ENCODE peak calls at places on chromosomes 13 and 19, in four cellular contexts. One of them, this sample, is unnamed.
A peak's percentile ranks its signal among the peaks of the same experiment; 100 is the strongest.

GRCh38 chr13:98997738-98998641 is 20.1 kb upstream of the DOCK9 start:
- DNase-seq in fibroblast of lung: no peak
- DNase-seq in neural progenitor cell: no peak
- DNase-seq in IMR-90: no peak
- DNase-seq in this sample: no peak

GRCh38 chr13:30021611-30022010 is 171.2 kb upstream of the UBL3 start:
- DNase-seq in neural progenitor cell: no peak
- DNase-seq in IMR-90: peak; percentile 37
- DNase-seq in fibroblast of lung: no peak
- DNase-seq in this sample: no peak

GRCh38 chr13:35866801-35867200 is 264.4 kb downstream of the DCLK1 start:
- DNase-seq in fibroblast of lung: peak; percentile 9
- DNase-seq in neural progenitor cell: no peak
- DNase-seq in IMR-90: no peak
- DNase-seq in this sample: no peak

GRCh38 chr13:77697208-77698103 is at the start of gene SLAIN1:
- DNase-seq in neural progenitor cell: peak; percentile 95
- DNase-seq in IMR-90: peak; percentile 5
- DNase-seq in fibroblast of lung: peak; percentile 38
- DNase-seq in this sample: peak; percentile 87

GRCh38 chr19:47514151-47514868 is 553 bp downstream of the NAPA start:
- DNase-seq in neural progenitor cell: peak; percentile 35
- DNase-seq in fibroblast of lung: no peak
- DNase-seq in IMR-90: no peak
- DNase-seq in this sample: peak; percentile 44

GRCh38 chr19:7456964-7457541 is 31.8 kb downstream of the PEX11G start:
- DNase-seq in fibroblast of lung: no peak
- DNase-seq in neural progenitor cell: no peak
- DNase-seq in IMR-90: no peak
- DNase-seq in this sample: no peak

GRCh38 chr13:40275636-40276035 is 390.8 kb downstream of the FOXO1 start:
- DNase-seq in fibroblast of lung: peak; percentile 28
- DNase-seq in IMR-90: no peak
- DNase-seq in neural progenitor cell: no peak
- DNase-seq in this sample: no peak

GRCh38 chr19:38130399-38130798 is 93.6 kb downstream of the DPF1 start:
- DNase-seq in neural progenitor cell: no peak
- DNase-seq in fibroblast of lung: no peak
- DNase-seq in IMR-90: no peak
- DNase-seq in this sample: no peak

GRCh38 chr19:46697142-46697960 is 19.6 kb downstream of the PRKD2 start:
- DNase-seq in fibroblast of lung: peak; percentile 71
- DNase-seq in neural progenitor cell: peak; percentile 97
- DNase-seq in IMR-90: peak; percentile 49
- DNase-seq in this sample: peak; percentile 88

GRCh38 chr13:39149896-39150295 is 111.6 kb downstream of the NHLRC3 start:
- DNase-seq in fibroblast of lung: no peak
- DNase-seq in IMR-90: no peak
- DNase-seq in neural progenitor cell: no peak
- DNase-seq in this sample: no peak

GRCh38 chr13:24071423-24072075 is 89.0 kb upstream of the SPATA13 start:
- DNase-seq in fibroblast of lung: peak; percentile 63
- DNase-seq in IMR-90: peak; percentile 48
- DNase-seq in neural progenitor cell: no peak
- DNase-seq in this sample: no peak

GRCh38 chr13:73894995-73895571 is 239.1 kb downstream of the KLF12 start:
- DNase-seq in fibroblast of lung: no peak
- DNase-seq in neural progenitor cell: no peak
- DNase-seq in IMR-90: no peak
- DNase-seq in this sample: no peak

GRCh38 chr13:113105032-113105993 is at the start of gene F7:
- DNase-seq in neural progenitor cell: no peak
- DNase-seq in IMR-90: peak; percentile 45
- DNase-seq in fibroblast of lung: no peak
- DNase-seq in this sample: peak; percentile 88

GRCh38 chr13:30143671-30144400 is 163.5 kb downstream of the KATNAL1 start:
- DNase-seq in neural progenitor cell: no peak
- DNase-seq in fibroblast of lung: peak; percentile 77
- DNase-seq in IMR-90: peak; percentile 81
- DNase-seq in this sample: peak; percentile 21

GRCh38 chr19:47539747-47540311 is 25.0 kb upstream of the NAPA start:
- DNase-seq in fibroblast of lung: no peak
- DNase-seq in neural progenitor cell: no peak
- DNase-seq in IMR-90: no peak
- DNase-seq in this sample: no peak

GRCh38 chr13:112248909-112249592 is 127.1 kb upstream of the SPACA7 start:
- DNase-seq in neural progenitor cell: no peak
- DNase-seq in IMR-90: no peak
- DNase-seq in fibroblast of lung: no peak
- DNase-seq in this sample: no peak

GRCh38 chr19:13034636-13035035 is 39.4 kb downstream of the NFIX start:
- DNase-seq in fibroblast of lung: no peak
- DNase-seq in neural progenitor cell: no peak
- DNase-seq in IMR-90: no peak
- DNase-seq in this sample: no peak

GRCh38 chr19:58548859-58549663 is 5.2 kb downstream of the TRIM28 start:
- DNase-seq in neural progenitor cell: no peak
- DNase-seq in IMR-90: no peak
- DNase-seq in fibroblast of lung: no peak
- DNase-seq in this sample: no peak

GRCh38 chr19:3862826-3863500 is 5.9 kb downstream of the ZFR2 start:
- DNase-seq in fibroblast of lung: no peak
- DNase-seq in IMR-90: no peak
- DNase-seq in neural progenitor cell: no peak
- DNase-seq in this sample: no peak

GRCh38 chr13:109795021-109795420 is 8.6 kb upstream of the IRS2 start:
- DNase-seq in IMR-90: no peak
- DNase-seq in fibroblast of lung: no peak
- DNase-seq in neural progenitor cell: no peak
- DNase-seq in this sample: no peak

GRCh38 chr13:98488736-98489135 is 88.2 kb downstream of the STK24 start:
- DNase-seq in neural progenitor cell: no peak
- DNase-seq in IMR-90: no peak
- DNase-seq in fibroblast of lung: no peak
- DNase-seq in this sample: no peak

GRCh38 chr13:101326710-101327109 is 89.6 kb downstream of the NALCN start:
- DNase-seq in IMR-90: no peak
- DNase-seq in neural progenitor cell: no peak
- DNase-seq in fibroblast of lung: no peak
- DNase-seq in this sample: no peak

GRCh38 chr19:16594681-16595091 is 22.5 kb upstream of the SLC35E1 start:
- DNase-seq in IMR-90: no peak
- DNase-seq in neural progenitor cell: no peak
- DNase-seq in fibroblast of lung: no peak
- DNase-seq in this sample: no peak

GRCh38 chr19:19594371-19594770 is 24.1 kb downstream of the PBX4 start:
- DNase-seq in fibroblast of lung: no peak
- DNase-seq in neural progenitor cell: no peak
- DNase-seq in IMR-90: no peak
- DNase-seq in this sample: no peak

GRCh38 chr13:39405596-39405995 is 197.4 kb downstream of the LHFPL6 start:
- DNase-seq in IMR-90: no peak
- DNase-seq in fibroblast of lung: no peak
- DNase-seq in neural progenitor cell: no peak
- DNase-seq in this sample: no peak

GRCh38 chr19:57026476-57026875 is 93.3 kb upstream of the USP29 start:
- DNase-seq in fibroblast of lung: no peak
- DNase-seq in neural progenitor cell: no peak
- DNase-seq in IMR-90: no peak
- DNase-seq in this sample: no peak

GRCh38 chr13:99626461-99627082 is 125.3 kb downstream of the TM9SF2 start:
- DNase-seq in fibroblast of lung: peak; percentile 31
- DNase-seq in neural progenitor cell: peak; percentile 18
- DNase-seq in IMR-90: peak; percentile 21
- DNase-seq in this sample: no peak

GRCh38 chr19:3798137-3798536 is 12.0 kb upstream of the MATK start:
- DNase-seq in IMR-90: no peak
- DNase-seq in fibroblast of lung: no peak
- DNase-seq in neural progenitor cell: no peak
- DNase-seq in this sample: no peak

GRCh38 chr19:22532388-22533310 is 101.5 kb upstream of the ZNF492 start:
- DNase-seq in fibroblast of lung: no peak
- DNase-seq in neural progenitor cell: no peak
- DNase-seq in IMR-90: no peak
- DNase-seq in this sample: no peak

GRCh38 chr13:31119966-31120733 is 41.6 kb downstream of the HSPH1 start:
- DNase-seq in fibroblast of lung: peak; percentile 28
- DNase-seq in IMR-90: peak; percentile 11
- DNase-seq in neural progenitor cell: no peak
- DNase-seq in this sample: no peak

GRCh38 chr19:38194061-38194701 is 29.8 kb downstream of the DPF1 start:
- DNase-seq in IMR-90: no peak
- DNase-seq in neural progenitor cell: no peak
- DNase-seq in fibroblast of lung: no peak
- DNase-seq in this sample: no peak

GRCh38 chr19:3982701-3983541 is 2.3 kb downstream of the EEF2 start:
- DNase-seq in IMR-90: peak; percentile 74
- DNase-seq in neural progenitor cell: no peak
- DNase-seq in fibroblast of lung: peak; percentile 55
- DNase-seq in this sample: peak; percentile 67

GRCh38 chr13:110887955-110888333 is 26.9 kb downstream of the ANKRD10 start:
- DNase-seq in fibroblast of lung: no peak
- DNase-seq in neural progenitor cell: peak; percentile 37
- DNase-seq in IMR-90: no peak
- DNase-seq in this sample: no peak
- H3K27ac ChIP-seq in fibroblast of lung: no peak overlapping the region
- H3K27ac ChIP-seq in neural progenitor cell: peak overlapping the region; percentile 81
- H3K27ac ChIP-seq in IMR-90: no peak overlapping the region
- H3K27ac ChIP-seq in this sample: no peak overlapping the region

DNA sequence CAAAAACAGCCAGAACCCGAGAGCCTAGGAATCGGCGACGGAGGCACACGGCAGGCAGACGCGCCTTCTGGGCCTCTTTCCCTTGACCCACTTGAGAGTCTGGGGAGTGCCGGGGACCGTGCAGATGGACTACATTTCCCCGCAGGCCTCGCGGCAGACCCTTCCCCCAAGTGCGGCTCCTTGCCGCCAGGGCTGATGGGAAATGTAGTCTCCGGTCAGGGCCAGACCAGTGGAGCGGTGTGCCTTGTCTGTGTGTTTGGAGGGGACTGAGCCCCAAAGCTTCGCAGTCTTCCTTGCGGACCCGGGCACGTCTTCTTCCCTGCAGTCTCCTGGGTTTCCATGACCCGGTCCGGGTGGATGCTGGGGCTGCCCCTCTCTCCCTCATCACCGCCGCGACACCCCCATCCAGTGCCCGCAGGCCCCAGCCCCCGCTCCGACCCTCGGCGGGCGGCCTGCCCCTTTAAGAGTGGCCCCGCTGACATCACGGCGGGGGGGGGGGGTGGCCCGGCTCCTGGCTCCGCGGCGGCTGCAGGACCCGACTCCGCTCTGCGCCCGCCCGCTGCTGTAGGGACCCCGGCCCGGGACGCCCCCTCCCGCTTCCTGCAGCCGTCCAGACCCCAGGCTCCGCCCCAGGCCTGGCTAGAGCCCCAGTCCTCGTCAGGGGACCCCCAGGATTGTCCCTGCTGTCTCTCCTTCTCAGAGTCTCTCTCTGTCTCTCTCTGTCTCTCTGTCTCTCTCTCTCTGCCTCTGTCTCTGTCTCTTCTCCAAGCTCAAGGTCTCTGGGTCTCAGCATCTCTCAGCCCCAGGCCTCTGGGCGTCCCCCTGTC is 759 bp upstream of the CACNG7 start:
- DNase-seq in neural progenitor cell: peak; percentile 88
- DNase-seq in fibroblast of lung: peak; percentile 40
- DNase-seq in IMR-90: peak; percentile 40
- DNase-seq in this sample: peak; percentile 49
- H2AFZ ChIP-seq in neural progenitor cell: peak overlapping the region; percentile 83
- H2AFZ ChIP-seq in fibroblast of lung: no peak overlapping the region
- H2AFZ ChIP-seq in IMR-90: peak overlapping the region; percentile 79
- H2AFZ ChIP-seq in this sample: no peak overlapping the region

GRCh38 chr19:48991823-48992570 is 1.1 kb downstream of the GYS1 start:
- DNase-seq in IMR-90: peak; percentile 83
- DNase-seq in neural progenitor cell: peak; percentile 69
- DNase-seq in fibroblast of lung: peak; percentile 81
- DNase-seq in this sample: peak; percentile 88

GRCh38 chr19:48992571-48993174 is 436 bp downstream of the GYS1 start:
- DNase-seq in fibroblast of lung: no peak
- DNase-seq in neural progenitor cell: no peak
- DNase-seq in IMR-90: no peak
- DNase-seq in this sample: no peak

GRCh38 chr19:48989701-48990291 is 3.3 kb downstream of the GYS1 start:
- DNase-seq in neural progenitor cell: no peak
- DNase-seq in IMR-90: no peak
- DNase-seq in fibroblast of lung: no peak
- DNase-seq in this sample: no peak

GRCh38 chr19:48990400-48990799 is 2.7 kb downstream of the GYS1 start:
- DNase-seq in fibroblast of lung: no peak
- DNase-seq in IMR-90: no peak
- DNase-seq in neural progenitor cell: no peak
- DNase-seq in this sample: no peak

GRCh38 chr19:48991011-48991609 is 2.0 kb downstream of the GYS1 start:
- DNase-seq in IMR-90: no peak
- DNase-seq in fibroblast of lung: no peak
- DNase-seq in neural progenitor cell: no peak
- DNase-seq in this sample: no peak
- H3K4me3 ChIP-seq in IMR-90: no peak overlapping the region
- H3K4me3 ChIP-seq in fibroblast of lung: no peak overlapping the region
- H3K4me3 ChIP-seq in neural progenitor cell: peak overlapping the region; percentile 91
- H3K4me3 ChIP-seq in this sample: no peak overlapping the region

GRCh38 chr19:41217741-41218140 is 1.3 kb upstream of the AXL start:
- DNase-seq in neural progenitor cell: no peak
- DNase-seq in fibroblast of lung: no peak
- DNase-seq in IMR-90: no peak
- DNase-seq in this sample: no peak
- H3K27ac ChIP-seq in neural progenitor cell: no peak overlapping the region
- H3K27ac ChIP-seq in fibroblast of lung: no peak overlapping the region
- H3K27ac ChIP-seq in IMR-90: no peak overlapping the region
- H3K27ac ChIP-seq in this sample: peak overlapping the region; percentile 88

This sample was measured in hepatocyte.